ENCODE peak calls at places on chromosomes 4 and X, in four cellular contexts. G is transverse colon, D is stomach, Q is tibial nerve. X is an unnamed sample.

GRCh38 chr4:82705881-82706280 is 92.7 kb downstream of the SCD5 start:
- DNase-seq in G (no peak), D (no peak), Q (no peak), X (no peak)

GRCh38 chr4:184250795-184251679 is 33.4 kb upstream of the ENPP6 start:
- DNase-seq in G (no peak), D (no peak), Q (no peak), X (no peak)

GRCh38 chrX:12878536-12878935 is 11.7 kb downstream of the TLR7 start:
- DNase-seq in G (no peak), D (no peak), Q (no peak), X (no peak)

GRCh38 chr4:173159791-173160190 is 8.8 kb upstream of the GALNT7 start:
- DNase-seq in G (no peak), D (no peak), Q (no peak), X (no peak)

GRCh38 chr4:83217721-83218522 is 66.7 kb downstream of the COQ2 start:
- DNase-seq in G (peak), D (peak), Q (no peak), X (no peak)

GRCh38 chr4:84493092-84493850 is 5.8 kb downstream of the NKX6-1 start:
- DNase-seq in G (peak), D (no peak), Q (no peak), X (peak)

GRCh38 chr4:143389543-143390195 is 53.0 kb downstream of the GAB1 start:
- DNase-seq in G (no peak), D (no peak), Q (no peak), X (no peak)

GRCh38 chrX:129786210-129786651 is 6.5 kb downstream of the SASH3 start:
- DNase-seq in G (peak), D (no peak), Q (no peak), X (no peak)

GRCh38 chr4:158161561-158162354 is 11.1 kb downstream of the GASK1B start:
- DNase-seq in G (no peak), D (no peak), Q (peak), X (peak)

GRCh38 chr4:110959041-110959643 is 336.3 kb upstream of the PITX2 start:
- DNase-seq in G (no peak), D (no peak), Q (no peak), X (no peak)

GRCh38 chr4:64417974-64418373 is 8.7 kb upstream of the TECRL start:
- DNase-seq in G (no peak), D (no peak), Q (no peak), X (no peak)

GRCh38 chr4:56229947-56230346 is 157.3 kb downstream of the AASDH start:
- DNase-seq in G (no peak), D (no peak), Q (no peak), X (no peak)

GRCh38 chrX:115134366-115134765 is 54.8 kb upstream of the RBMXL3 start:
- DNase-seq in G (no peak), D (no peak), Q (no peak), X (no peak)

GRCh38 chrX:116873678-116874077 is 410.9 kb upstream of the CT83 start:
- DNase-seq in G (no peak), D (no peak), Q (no peak), X (no peak)

GRCh38 chrX:109660756-109661155 is 35.8 kb upstream of the KCNE5 start:
- DNase-seq in G (no peak), D (no peak), Q (no peak), X (no peak)

GRCh38 chrX:100895365-100896075 is 21.4 kb upstream of the NOX1 start:
- DNase-seq in G (peak), D (peak), Q (peak), X (peak)

GRCh38 chr4:98110214-98110613 is 33.1 kb downstream of the STPG2 start:
- DNase-seq in G (no peak), D (no peak), Q (no peak), X (no peak)

GRCh38 chr4:56840559-56840958 is 19.1 kb upstream of the SPINK2 start:
- DNase-seq in G (no peak), D (no peak), Q (no peak), X (no peak)

GRCh38 chrX:153688900-153689590 is 1.3 kb downstream of the SLC6A8 start:
- DNase-seq in G (no peak), D (peak), Q (no peak), X (no peak)

GRCh38 chr4:7161721-7162214 is 30.6 kb upstream of the SORCS2 start:
- DNase-seq in G (no peak), D (no peak), Q (peak), X (peak)

GRCh38 chr4:168765726-168766125 is 244.3 kb downstream of the CBR4 start:
- DNase-seq in G (peak), D (peak), Q (no peak), X (no peak)

GRCh38 chrX:54921427-54922021 is 900 bp downstream of the TRO start:
- DNase-seq in G (peak), D (no peak), Q (peak), X (peak)

GRCh38 chr4:152956650-152957436 is 20.7 kb downstream of the FHDC1 start:
- DNase-seq in G (peak), D (peak), Q (no peak), X (no peak)

GRCh38 chrX:16853537-16853936 is 16.6 kb downstream of the RBBP7 start:
- DNase-seq in G (no peak), D (no peak), Q (no peak), X (no peak)

GRCh38 chrX:40083120-40083978 is 14.4 kb downstream of the BCOR start:
- DNase-seq in G (no peak), D (peak), Q (no peak), X (peak)
- TF ChIP-seq POLR2A in G (no peak), D (no peak), Q (no peak), X (no peak)

GRCh38 chr4:94934201-94934600 is 176.4 kb downstream of the BMPR1B start:
- DNase-seq in G (no peak), D (no peak), Q (no peak), X (no peak)
- H3K27ac ChIP-seq in G (no peak), D (no peak), Q (no peak), X (no peak)

GRCh38 chr4:186040316-186040715 is 28.6 kb upstream of the TLR3 start:
- DNase-seq in G (no peak), D (no peak), Q (no peak), X (no peak)

GRCh38 chr4:186037692-186038658 is 31.0 kb upstream of the TLR3 start:
- DNase-seq in G (peak), D (peak), Q (peak), X (peak)

GRCh38 chr4:186037182-186037581 is 31.8 kb upstream of the TLR3 start:
- DNase-seq in G (no peak), D (no peak), Q (no peak), X (no peak)

GRCh38 chr4:186039697-186040096 is 29.3 kb upstream of the TLR3 start:
- DNase-seq in G (no peak), D (no peak), Q (no peak), X (no peak)
- TF ChIP-seq POLR2A in G (no peak), D (no peak), Q (no peak), X (no peak)

DNA sequence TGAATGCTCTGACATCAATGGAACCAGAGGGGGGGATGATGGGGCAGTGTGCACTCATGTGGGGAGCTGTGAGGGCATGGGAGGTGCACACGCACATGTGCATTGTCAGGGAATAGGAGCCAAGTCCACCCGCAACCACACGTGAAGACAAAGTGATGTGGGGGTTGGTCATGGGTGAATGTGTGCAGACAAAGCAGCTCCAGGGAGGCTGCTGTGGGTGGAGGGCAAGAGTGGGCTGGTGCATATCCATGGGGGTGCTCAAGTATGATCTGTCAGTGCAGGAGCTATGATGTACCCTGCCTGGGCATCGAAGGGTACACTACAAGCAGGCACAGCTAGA is 301.9 kb downstream of the TEX13C start:
- DNase-seq in G (no peak), D (no peak), Q (no peak), X (no peak)
- H3K27ac ChIP-seq in G (no peak), D (no peak), Q (no peak), X (no peak)

GRCh38 chrX:103674531-103675454 is 11.7 kb downstream of the MORF4L2 start:
- DNase-seq in G (no peak), D (no peak), Q (no peak), X (no peak)
- TF ChIP-seq POLR2A in G (no peak), D (no peak), Q (no peak), X (no peak)

GRCh38 chrX:40607381-40607780 is 15.8 kb upstream of the MPC1L start:
- DNase-seq in G (no peak), D (no peak), Q (no peak), X (no peak)

GRCh38 chrX:40615976-40616375 is 7.3 kb upstream of the MPC1L start:
- DNase-seq in G (no peak), D (no peak), Q (no peak), X (no peak)

GRCh38 chrX:40617566-40617965 is 5.7 kb upstream of the MPC1L start:
- DNase-seq in G (no peak), D (no peak), Q (no peak), X (no peak)

GRCh38 chrX:40612511-40612910 is 10.7 kb upstream of the MPC1L start:
- DNase-seq in G (no peak), D (no peak), Q (no peak), X (no peak)
- H3K27ac ChIP-seq in G (no peak), D (no peak), Q (no peak), X (no peak)

GRCh38 chrX:40097492-40098263 is at the start of gene BCOR:
- DNase-seq in G (peak), D (peak), Q (peak), X (peak)
- TF ChIP-seq POLR2A in G (peak), D (no peak), Q (peak), X (no peak)

DNA sequence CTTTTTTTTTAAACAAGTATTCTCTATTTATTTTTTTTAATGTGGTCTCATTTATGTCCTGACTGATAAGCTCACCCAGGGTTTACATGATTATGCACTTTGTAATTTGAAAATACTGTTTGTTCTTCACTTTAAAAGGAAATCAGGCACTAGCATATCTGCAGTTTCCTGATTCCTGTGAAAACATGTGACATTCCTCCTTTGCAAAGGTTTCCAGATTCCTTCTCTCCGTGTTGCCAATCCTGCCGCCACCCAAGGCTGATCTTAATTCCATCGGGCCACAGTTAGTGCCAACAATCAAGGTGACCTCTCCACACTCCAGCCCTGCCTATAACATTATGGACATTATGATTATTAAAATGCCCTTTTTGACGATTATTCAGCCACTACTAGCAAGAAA is 225.4 kb downstream of the PCDH7 start:
- DNase-seq in G (no peak), D (peak), Q (no peak), X (no peak)
- H3K27ac ChIP-seq in G (no peak), D (no peak), Q (no peak), X (no peak)

GRCh38 chrX:65534450-65535292 is at the start of gene LAS1L:
- DNase-seq in G (peak), D (peak), Q (peak), X (peak)
- TF ChIP-seq POLR2A in G (peak), D (no peak), Q (no peak), X (no peak)

X was measured in testis.